ENCODE peak calls at places on chromosomes 1 and 21, in ten cellular contexts. Q, O, P, A, W, Z, I, G, Y and X are unnamed samples. For H3K4me1 and H3K9me3, the result is how much of the 10 kb centered on the place peaks cover.

GRCh38 chr1:54493608-54494007 is 54.4 kb upstream of the ACOT11 start:
- DNase-seq in Q (no peak), O (no peak), P (no peak), A (no peak), W (no peak), Z (no peak), I (no peak), G (no peak), Y (no peak), X (no peak)

GRCh38 chr1:202085682-202086373 is 36.9 kb upstream of the GPR37L1 start:
- DNase-seq in Q (peak), O (peak), P (peak), A (peak), W (peak), Z (no peak), I (no peak), G (no peak), Y (no peak), X (no peak)

GRCh38 chr1:168172250-168172915 is 6.4 kb upstream of the TIPRL start:
- DNase-seq in Q (no peak), O (no peak), P (no peak), A (no peak), W (no peak), Z (no peak), I (no peak), G (no peak), Y (no peak), X (no peak)

GRCh38 chr1:83583351-83584014 is 415.4 kb downstream of the TTLL7 start:
- DNase-seq in Q (peak), O (no peak), P (peak), A (no peak), W (peak), Z (no peak), I (no peak), G (no peak), Y (no peak), X (no peak)

GRCh38 chr1:47317841-47318240 is 3.9 kb upstream of the STIL start:
- DNase-seq in Q (no peak), O (no peak), P (no peak), A (no peak), W (no peak), Z (no peak), I (no peak), G (no peak), Y (no peak), X (no peak)

GRCh38 chr1:98045211-98046030 is 124.6 kb upstream of the DPYD start:
- DNase-seq in Q (no peak), O (peak), P (no peak), A (peak), W (no peak), Z (no peak), I (peak), G (peak), Y (peak), X (no peak)

GRCh38 chr1:39490596-39491145 is 765 bp upstream of the BMP8A start:
- DNase-seq in Q (no peak), O (no peak), P (peak), A (no peak), W (no peak), Z (no peak), I (no peak), G (no peak), Y (peak), X (no peak)

GRCh38 chr1:26961826-26962225 is 1.6 kb upstream of the KDF1 start:
- DNase-seq in Q (no peak), O (no peak), P (no peak), A (peak), W (no peak), Z (no peak), I (no peak), G (no peak), Y (peak), X (no peak)

GRCh38 chr1:219837274-219837993 is 90.9 kb downstream of the SLC30A10 start:
- DNase-seq in Q (no peak), O (no peak), P (no peak), A (peak), W (peak), Z (no peak), I (no peak), G (no peak), Y (peak), X (peak)

GRCh38 chr21:34907783-34908423 is 141.2 kb downstream of the RUNX1 start:
- DNase-seq in Q (no peak), O (no peak), P (no peak), A (no peak), W (no peak), Z (no peak), I (no peak), G (no peak), Y (no peak), X (no peak)

GRCh38 chr1:1920057-1920607 is 1.1 kb upstream of the TMEM52 start:
- DNase-seq in Q (no peak), O (no peak), P (no peak), A (no peak), W (no peak), Z (no peak), I (peak), G (no peak), Y (no peak), X (no peak)

GRCh38 chr1:15929258-15929935 is 46.5 kb downstream of the ZBTB17 start:
- DNase-seq in Q (no peak), O (no peak), P (peak), A (no peak), W (no peak), Z (no peak), I (no peak), G (no peak), Y (no peak), X (no peak)

GRCh38 chr1:236069796-236070195 is 4.9 kb upstream of the NID1 start:
- DNase-seq in Q (no peak), O (no peak), P (no peak), A (no peak), W (no peak), Z (no peak), I (no peak), G (no peak), Y (no peak), X (no peak)

GRCh38 chr1:248013229-248013710 is at the start of gene OR2L5:
- DNase-seq in Q (no peak), O (no peak), P (no peak), A (no peak), W (no peak), Z (no peak), I (no peak), G (no peak), Y (no peak), X (no peak)

GRCh38 chr21:34027727-34028461 is 45.5 kb upstream of the MRPS6 start:
- DNase-seq in Q (no peak), O (no peak), P (no peak), A (no peak), W (peak), Z (no peak), I (no peak), G (peak), Y (no peak), X (no peak)

GRCh38 chr1:243459059-243459458 is 203.2 kb downstream of the SDCCAG8 start:
- DNase-seq in Q (no peak), O (no peak), P (no peak), A (no peak), W (no peak), Z (no peak), I (no peak), G (no peak), Y (no peak), X (no peak)

DNA sequence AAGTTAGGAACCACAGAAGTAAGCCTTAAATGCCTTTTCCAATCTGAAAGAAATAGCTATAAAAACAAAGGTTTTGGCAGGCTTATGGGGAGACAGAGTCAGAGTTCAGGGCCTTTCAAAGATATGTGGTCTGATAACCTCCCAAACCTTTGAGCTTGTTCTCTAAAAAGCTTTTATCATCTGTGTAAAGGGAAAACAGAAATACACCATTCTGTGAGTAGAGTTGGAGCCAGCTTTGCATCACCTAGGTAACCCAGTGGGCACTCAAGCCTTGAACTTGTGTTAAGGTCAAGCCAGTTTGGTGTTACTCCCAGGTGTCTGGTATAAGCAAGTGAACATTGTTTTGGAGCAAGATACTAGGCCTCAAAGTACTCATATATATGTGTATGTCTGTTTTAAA is 50.1 kb downstream of the LAMC1 start:
- DNase-seq in Q (no peak), O (no peak), P (no peak), A (no peak), W (no peak), Z (no peak), I (no peak), G (no peak), Y (no peak), X (no peak)
- H3K4me1 ChIP-seq in Q (under half), O (half or more), P (under half), A (under half), W (under half), Z (under half), I (half or more), G (under half), Y (half or more), X (under half)

DNA sequence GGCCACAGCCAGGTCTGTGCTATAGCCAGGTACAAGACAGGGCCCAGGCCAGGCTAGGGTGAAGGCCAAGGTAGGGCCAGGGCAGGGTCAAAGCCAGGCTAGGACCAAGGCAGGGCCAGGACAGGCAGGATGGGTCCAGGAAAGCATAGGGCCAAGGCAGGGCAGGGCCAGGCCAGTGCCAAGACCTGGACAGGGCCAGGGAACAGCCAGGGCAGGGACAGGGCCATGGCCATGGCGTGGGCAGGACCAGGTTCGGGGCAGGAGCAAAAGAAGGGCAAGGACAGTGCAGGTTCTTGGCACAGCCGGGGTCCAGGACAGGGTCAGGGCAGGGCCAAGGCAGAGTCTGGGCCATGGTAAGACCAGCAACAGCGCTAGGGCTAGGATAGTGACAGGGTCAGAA is 153.4 kb downstream of the LIPI start:
- DNase-seq in Q (no peak), O (no peak), P (no peak), A (no peak), W (no peak), Z (no peak), I (no peak), G (peak), Y (no peak), X (no peak)
- H3K4me3 ChIP-seq in Q (no peak), O (no peak), P (no peak), A (no peak), W (no peak), Z (no peak), I (no peak), G (no peak), Y (no peak), X (no peak)

DNA sequence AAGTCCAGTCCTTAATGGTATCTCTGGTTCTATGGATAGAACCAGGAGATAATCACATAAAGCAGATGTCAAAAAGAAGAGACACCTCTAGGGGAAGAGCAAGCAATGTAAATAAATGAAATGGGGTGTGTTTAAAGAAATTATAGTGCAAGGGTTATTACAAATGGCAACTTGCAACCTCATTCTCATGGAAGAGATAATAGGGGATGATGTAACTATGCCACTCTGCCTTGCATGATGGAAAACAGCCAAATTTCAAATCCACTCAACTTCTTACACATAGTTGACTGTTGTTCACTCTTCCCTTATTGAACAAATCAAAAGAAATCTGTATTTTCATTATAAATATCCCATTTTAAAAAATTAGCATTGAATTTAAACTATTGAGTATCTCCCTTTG is 274.0 kb upstream of the TMPRSS15 start:
- DNase-seq in Q (no peak), O (no peak), P (no peak), A (no peak), W (no peak), Z (no peak), I (no peak), G (no peak), Y (no peak), X (no peak)
- H3K9me3 ChIP-seq in Q (under half), O (under half), P (under half), A (under half), W (under half), Z (under half), I (under half), G (under half), Y (under half), X (under half)

DNA sequence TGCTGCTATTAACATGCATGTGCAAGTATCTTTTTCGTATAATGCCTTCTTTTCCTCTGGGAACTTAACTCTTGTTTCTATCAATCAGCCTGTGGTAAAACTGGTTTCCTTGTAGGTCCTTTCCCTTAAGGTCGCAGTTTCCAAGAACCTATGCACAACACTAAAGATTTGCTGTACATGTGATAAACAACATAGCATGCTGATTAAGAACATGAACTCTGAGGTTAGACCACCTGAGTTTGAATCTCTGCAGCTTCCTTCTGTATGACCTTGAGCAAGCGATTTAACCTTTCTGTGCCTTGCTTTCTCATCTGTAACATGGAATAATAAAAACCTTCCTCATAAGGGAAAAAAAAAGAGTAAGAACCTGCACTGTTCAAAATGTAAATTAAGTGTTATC is 186.4 kb downstream of the RYR2 start:
- DNase-seq in Q (no peak), O (no peak), P (no peak), A (no peak), W (no peak), Z (no peak), I (no peak), G (no peak), Y (no peak), X (no peak)
- H3K4me1 ChIP-seq in Q (under half), O (half or more), P (under half), A (under half), W (under half), Z (under half), I (under half), G (under half), Y (under half), X (under half)

DNA sequence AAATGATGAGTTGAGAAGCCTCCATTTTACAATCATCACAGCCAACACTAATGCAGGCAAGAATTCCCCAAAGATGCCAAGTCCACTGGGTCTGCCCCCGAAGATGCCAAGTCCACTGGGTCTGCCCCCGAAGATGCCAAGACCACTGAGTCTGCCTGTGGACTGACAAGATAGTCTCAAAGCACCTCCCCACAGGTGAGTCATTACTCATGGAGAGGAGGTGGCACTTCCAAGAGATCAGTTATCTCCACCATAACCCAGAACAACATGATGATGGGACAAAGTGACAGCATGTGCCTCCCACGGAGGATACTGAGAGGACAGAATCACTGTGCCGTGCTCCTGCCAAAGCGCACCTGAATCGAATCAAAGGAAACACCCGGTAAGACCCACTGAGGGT is 4.8 kb downstream of the PTTG1IP start:
- DNase-seq in Q (peak), O (peak), P (no peak), A (no peak), W (no peak), Z (no peak), I (peak), G (no peak), Y (no peak), X (no peak)
- H3K4me3 ChIP-seq in Q (no peak), O (no peak), P (no peak), A (no peak), W (no peak), Z (no peak), I (no peak), G (no peak), Y (no peak), X (peak)

DNA sequence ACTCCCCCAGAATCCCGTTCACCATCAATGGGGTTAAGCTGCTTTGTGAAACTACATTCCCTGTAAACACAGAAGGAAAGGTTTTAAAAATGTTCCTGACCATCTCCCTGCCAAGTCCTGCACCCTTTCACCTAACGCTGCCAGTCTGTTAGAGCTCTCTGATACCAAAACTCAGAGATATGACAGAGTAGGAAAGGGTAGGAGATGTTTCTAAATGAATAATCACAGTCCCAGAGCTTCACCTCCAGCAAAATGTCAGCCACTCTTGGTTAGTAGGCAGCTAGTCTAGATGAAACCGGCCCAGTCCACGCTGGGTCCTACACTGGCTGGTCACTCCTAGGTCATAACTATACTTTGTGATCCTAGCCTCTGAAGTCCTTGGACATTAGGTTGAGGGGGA is 26.7 kb downstream of the SLAMF6 start:
- DNase-seq in Q (no peak), O (no peak), P (no peak), A (no peak), W (no peak), Z (no peak), I (no peak), G (no peak), Y (no peak), X (no peak)
- H3K9me3 ChIP-seq in Q (under half), O (under half), P (under half), A (under half), W (under half), Z (under half), I (under half), G (under half), Y (under half), X (under half)